ENCODE peak calls at places on chromosomes 3 and 15, in six cellular contexts. One of them, this sample, is unnamed.

GRCh38 chr15:43723151-43723550 is 23.1 kb upstream of the PDIA3 start:
- DNase-seq in progenitor cell of endocrine pancreas: no peak
- DNase-seq in NCI-H2029: no peak
- DNase-seq in GM19239: no peak
- DNase-seq in iPS-NIHi11: no peak
- DNase-seq in HT1080: no peak
- DNase-seq in this sample: no peak

GRCh38 chr3:188468672-188469071 is 314.7 kb downstream of the LPP start:
- DNase-seq in progenitor cell of endocrine pancreas: no peak
- DNase-seq in NCI-H2029: peak; percentile 41
- DNase-seq in GM19239: no peak
- DNase-seq in iPS-NIHi11: peak; percentile 42
- DNase-seq in HT1080: no peak
- DNase-seq in this sample: peak; percentile 68

GRCh38 chr3:14216257-14217048 is 37.8 kb downstream of the LSM3 start:
- DNase-seq in progenitor cell of endocrine pancreas: peak; percentile 33
- DNase-seq in NCI-H2029: no peak
- DNase-seq in GM19239: no peak
- DNase-seq in iPS-NIHi11: peak; percentile 81
- DNase-seq in HT1080: peak; percentile 39
- DNase-seq in this sample: peak; percentile 58

GRCh38 chr3:26369133-26369532 is 253.4 kb upstream of the LRRC3B start:
- DNase-seq in progenitor cell of endocrine pancreas: no peak
- DNase-seq in NCI-H2029: no peak
- DNase-seq in GM19239: no peak
- DNase-seq in iPS-NIHi11: peak; percentile 33
- DNase-seq in HT1080: peak; percentile 52
- DNase-seq in this sample: no peak

GRCh38 chr3:146163584-146163983 is 2.6 kb upstream of the PLOD2 start:
- DNase-seq in progenitor cell of endocrine pancreas: no peak
- DNase-seq in NCI-H2029: no peak
- DNase-seq in GM19239: no peak
- DNase-seq in iPS-NIHi11: no peak
- DNase-seq in HT1080: peak; percentile 91
- DNase-seq in this sample: peak; percentile 52

GRCh38 chr3:196553551-196553950 is 14.8 kb downstream of the WDR53 start:
- DNase-seq in progenitor cell of endocrine pancreas: no peak
- DNase-seq in NCI-H2029: no peak
- DNase-seq in GM19239: no peak
- DNase-seq in iPS-NIHi11: no peak
- DNase-seq in HT1080: no peak
- DNase-seq in this sample: no peak

GRCh38 chr3:54827766-54828165 is 100.1 kb downstream of the LRTM1 start:
- DNase-seq in progenitor cell of endocrine pancreas: no peak
- DNase-seq in NCI-H2029: no peak
- DNase-seq in GM19239: no peak
- DNase-seq in iPS-NIHi11: no peak
- DNase-seq in HT1080: no peak
- DNase-seq in this sample: peak; percentile 61

GRCh38 chr3:195542261-195542660 is 864 bp downstream of the PPP1R2 start:
- DNase-seq in progenitor cell of endocrine pancreas: no peak
- DNase-seq in NCI-H2029: no peak
- DNase-seq in GM19239: no peak
- DNase-seq in iPS-NIHi11: no peak
- DNase-seq in HT1080: no peak
- DNase-seq in this sample: no peak

GRCh38 chr3:124767259-124767658 is 37.0 kb downstream of the UMPS start:
- DNase-seq in progenitor cell of endocrine pancreas: no peak
- DNase-seq in NCI-H2029: no peak
- DNase-seq in GM19239: no peak
- DNase-seq in iPS-NIHi11: no peak
- DNase-seq in HT1080: no peak
- DNase-seq in this sample: no peak

GRCh38 chr15:32677238-32677750 is 35.8 kb downstream of the SCG5 start:
- DNase-seq in progenitor cell of endocrine pancreas: no peak
- DNase-seq in NCI-H2029: peak; percentile 76
- DNase-seq in GM19239: no peak
- DNase-seq in iPS-NIHi11: no peak
- DNase-seq in HT1080: no peak
- DNase-seq in this sample: no peak

This sample was measured in A673.